ENCODE peak calls at places on chromosomes 1 and 21, in five cellular contexts. P is A549, Z is lower lobe of right lung, M is fibroblast of lung, A is adipocyte. D is an unnamed sample.

GRCh38 chr1:150507912-150508864 is at the start of gene ECM1:
- DNase-seq in P (peak; percentile 33), A (peak; percentile 86), M (peak; percentile 75), Z (peak; percentile 42), D (peak; percentile 83)

GRCh38 chr1:232292818-232293217 is 337.1 kb downstream of the SIPA1L2 start:
- DNase-seq in P (no peak), Z (no peak), A (no peak), M (no peak), D (no peak)

GRCh38 chr1:216095400-216095799 is 327.8 kb downstream of the USH2A start:
- DNase-seq in A (no peak), Z (no peak), M (no peak), P (no peak), D (no peak)

GRCh38 chr1:93575586-93576271 is 105.9 kb downstream of the BCAR3 start:
- DNase-seq in M (no peak), Z (no peak), P (no peak), A (no peak), D (no peak)

GRCh38 chr1:109610609-109611307 is 8.7 kb downstream of the GNAT2 start:
- DNase-seq in M (no peak), A (peak; percentile 9), P (no peak), Z (no peak), D (peak; percentile 22)

GRCh38 chr1:78419309-78419708 is 71.5 kb upstream of the PTGFR start:
- DNase-seq in Z (no peak), P (no peak), A (peak; percentile 95), M (peak; percentile 55), D (peak; percentile 60)

GRCh38 chr1:225842074-225842473 is 32.1 kb downstream of the EPHX1 start:
- DNase-seq in Z (no peak), M (no peak), A (no peak), P (no peak), D (no peak)

GRCh38 chr1:230270185-230270939 is 155.8 kb downstream of the PGBD5 start:
- DNase-seq in P (no peak), A (no peak), M (no peak), Z (no peak), D (peak; percentile 39)

GRCh38 chr1:211589782-211590721 is 11.1 kb upstream of the SLC30A1 start:
- DNase-seq in P (no peak), M (peak; percentile 66), A (peak; percentile 56), Z (peak; percentile 90), D (peak; percentile 93)

GRCh38 chr1:5296135-5296930 is 641.9 kb downstream of the AJAP1 start:
- DNase-seq in A (no peak), Z (no peak), P (no peak), M (no peak), D (no peak)

GRCh38 chr1:240833057-240833456 is 221.1 kb upstream of the GREM2 start:
- DNase-seq in M (no peak), A (no peak), P (no peak), Z (no peak), D (no peak)

GRCh38 chr1:31064685-31065309 is 720 bp downstream of the PUM1 start:
- DNase-seq in Z (peak; percentile 46), A (peak; percentile 51), M (peak; percentile 44), P (no peak), D (no peak)

GRCh38 chr1:62689524-62689923 is 1.3 kb upstream of the DOCK7 start:
- DNase-seq in M (peak; percentile 82), P (no peak), Z (no peak), A (peak; percentile 74), D (peak; percentile 58)

GRCh38 chr1:166920561-166921475 is 44.8 kb upstream of the TADA1 start:
- DNase-seq in M (no peak), A (no peak), Z (no peak), P (peak; percentile 15), D (no peak)

GRCh38 chr1:116493484-116494350 is 77.1 kb downstream of the CD58 start:
- DNase-seq in A (no peak), M (no peak), Z (no peak), P (no peak), D (no peak)

GRCh38 chr1:165949335-165950130 is 122.1 kb downstream of the UCK2 start:
- DNase-seq in M (no peak), Z (no peak), A (peak; percentile 35), P (no peak), D (peak; percentile 18)

GRCh38 chr1:200075522-200075921 is 48.0 kb downstream of the NR5A2 start:
- DNase-seq in P (peak; percentile 10), M (no peak), A (no peak), Z (no peak), D (no peak)

GRCh38 chr1:115210302-115210711 is 121.0 kb upstream of the TSPAN2 start:
- DNase-seq in M (no peak), P (no peak), A (peak; percentile 38), Z (no peak), D (peak; percentile 42)

GRCh38 chr1:40627987-40628902 is 37.2 kb downstream of the RIMS3 start:
- DNase-seq in A (no peak), M (no peak), Z (no peak), P (no peak), D (no peak)

GRCh38 chr1:170881268-170882265 is 53.8 kb upstream of the MROH9 start:
- DNase-seq in P (peak; percentile 4), A (peak; percentile 89), M (peak; percentile 72), Z (no peak), D (peak; percentile 66)

GRCh38 chr1:40772146-40772770 is 11.3 kb upstream of the KCNQ4 start:
- DNase-seq in P (no peak), Z (no peak), A (no peak), M (no peak), D (no peak)

GRCh38 chr21:41931041-41931451 is 22.8 kb downstream of the C2CD2 start:
- DNase-seq in A (no peak), P (no peak), Z (no peak), M (no peak), D (peak; percentile 41)

GRCh38 chr1:21247892-21248715 is 42.2 kb downstream of the ECE1 start:
- DNase-seq in Z (no peak), A (no peak), P (no peak), M (no peak), D (no peak)

GRCh38 chr1:63793741-63794240 is 20.0 kb downstream of the ROR1 start:
- DNase-seq in P (no peak), A (no peak), Z (no peak), M (no peak), D (no peak)

GRCh38 chr1:199075792-199076191 is 437.0 kb downstream of the PTPRC start:
- DNase-seq in P (no peak), M (no peak), A (no peak), Z (no peak), D (no peak)

GRCh38 chr1:54474500-54475235 is 68.5 kb upstream of the SSBP3 start:
- DNase-seq in P (no peak), A (no peak), Z (no peak), M (no peak), D (no peak)
- H3K4me3 ChIP-seq in P (no peak overlapping the region), A (peak overlapping the region; percentile 45), Z (peak overlapping the region; percentile 35), M (no peak overlapping the region), D (peak overlapping the region; percentile 15)

GRCh38 chr1:8599813-8600212 is 217.6 kb downstream of the RERE start:
- DNase-seq in M (no peak), Z (no peak), A (no peak), P (no peak), D (no peak)

GRCh38 chr1:8598783-8599182 is 218.7 kb downstream of the RERE start:
- DNase-seq in Z (no peak), P (no peak), A (no peak), M (peak; percentile 43), D (peak; percentile 57)

GRCh38 chr1:8597455-8597854 is 220.0 kb downstream of the RERE start:
- DNase-seq in A (no peak), P (no peak), M (peak; percentile 32), Z (no peak), D (no peak)

GRCh38 chr1:8600336-8600735 is 217.1 kb downstream of the RERE start:
- DNase-seq in A (no peak), M (no peak), Z (no peak), P (no peak), D (no peak)

GRCh38 chr1:8598060-8598724 is 219.2 kb downstream of the RERE start:
- DNase-seq in Z (no peak), A (no peak), M (peak; percentile 77), P (peak; percentile 17), D (peak; percentile 76)
- H3K4me3 ChIP-seq in Z (no peak overlapping the region), A (peak overlapping the region; percentile 43), M (no peak overlapping the region), P (no peak overlapping the region), D (no peak overlapping the region)

GRCh38 chr1:1347663-1348419 is 1.4 kb downstream of the DVL1 start:
- DNase-seq in P (peak; percentile 55), M (no peak), Z (no peak), A (peak; percentile 55), D (peak; percentile 43)

GRCh38 chr1:1345860-1346500 is 3.2 kb downstream of the DVL1 start:
- DNase-seq in A (no peak), M (no peak), Z (no peak), P (no peak), D (no peak)

GRCh38 chr1:1348420-1349255 is 580 bp downstream of the DVL1 start:
- DNase-seq in P (peak; percentile 63), Z (peak; percentile 75), M (peak; percentile 49), A (no peak), D (peak; percentile 64)

GRCh38 chr1:1346501-1346890 is 2.7 kb downstream of the DVL1 start:
- DNase-seq in P (no peak), Z (no peak), A (no peak), M (no peak), D (no peak)

GRCh38 chr1:1347026-1347595 is 2.1 kb downstream of the DVL1 start:
- DNase-seq in Z (no peak), M (no peak), P (no peak), A (no peak), D (no peak)
- H3K4me3 ChIP-seq in Z (peak overlapping the region; percentile 72), M (peak overlapping the region; percentile 74), P (peak overlapping the region; percentile 87), A (peak overlapping the region; percentile 89), D (peak overlapping the region; percentile 71)

GRCh38 chr1:19665044-19665455 is 375 bp downstream of the HTR6 start:
- DNase-seq in P (no peak), A (no peak), Z (no peak), M (no peak), D (no peak)

GRCh38 chr1:19664453-19665043 is at the start of gene HTR6:
- DNase-seq in Z (no peak), A (peak; percentile 59), P (no peak), M (no peak), D (no peak)

GRCh38 chr1:19662313-19662712 is 2.4 kb upstream of the HTR6 start:
- DNase-seq in M (no peak), Z (no peak), A (no peak), P (no peak), D (no peak)

GRCh38 chr1:19666139-19666465 is 1.4 kb downstream of the HTR6 start:
- DNase-seq in Z (no peak), P (no peak), A (no peak), M (no peak), D (no peak)

DNA sequence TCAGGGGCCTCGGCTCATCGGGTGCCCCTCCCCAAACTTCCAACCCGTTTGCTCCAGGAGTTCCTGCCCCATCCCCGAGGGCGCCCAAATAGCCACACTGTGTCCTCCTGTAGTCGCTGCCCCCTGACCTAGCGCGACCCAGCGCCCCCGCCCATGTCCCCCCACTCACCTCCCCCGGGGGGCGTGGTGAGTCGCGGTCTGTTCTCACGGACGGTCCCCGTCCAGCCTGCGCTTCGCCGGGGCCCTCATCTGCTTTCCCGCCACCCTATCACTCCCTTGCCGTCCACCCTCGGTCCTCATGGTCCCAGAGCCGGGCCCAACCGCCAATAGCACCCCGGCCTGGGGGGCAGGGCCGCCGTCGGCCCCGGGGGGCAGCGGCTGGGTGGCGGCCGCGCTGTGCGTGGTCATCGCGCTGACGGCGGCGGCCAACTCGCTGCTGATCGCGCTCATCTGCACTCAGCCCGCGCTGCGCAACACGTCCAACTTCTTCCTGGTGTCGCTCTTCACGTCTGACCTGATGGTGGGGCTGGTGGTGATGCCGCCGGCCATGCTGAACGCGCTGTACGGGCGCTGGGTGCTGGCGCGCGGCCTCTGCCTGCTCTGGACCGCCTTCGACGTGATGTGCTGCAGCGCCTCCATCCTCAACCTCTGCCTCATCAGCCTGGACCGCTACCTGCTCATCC is 922 bp downstream of the HTR6 start:
- DNase-seq in A (no peak), P (no peak), M (no peak), Z (no peak), D (no peak)
- H3K4me3 ChIP-seq in A (no peak overlapping the region), P (peak overlapping the region; percentile 67), M (no peak overlapping the region), Z (no peak overlapping the region), D (no peak overlapping the region)